ENCODE peak calls at places on chromosomes 6 and 20, in nine cellular contexts. G, Y, S, B, R, X, E, P and Q are unnamed samples.

GRCh38 chr6:52881662-52881995 is 27.9 kb downstream of the GSTA3 start:
- DNase-seq in S (no peak), X (no peak), E (no peak), B (no peak), G (no peak), Y (no peak), R (no peak), P (no peak), Q (no peak)

GRCh38 chr20:17014217-17014616 is 212.6 kb upstream of the PCSK2 start:
- DNase-seq in S (no peak), P (no peak), E (no peak), G (no peak), X (no peak), Y (no peak), B (no peak), R (no peak), Q (no peak)

GRCh38 chr6:81996414-81996813 is 243.9 kb upstream of the TENT5A start:
- DNase-seq in Y (no peak), E (peak), R (no peak), X (no peak), G (no peak), B (no peak), P (no peak), S (no peak), Q (no peak)

GRCh38 chr6:4008324-4009047 is 70.5 kb downstream of the FAM217A start:
- DNase-seq in P (no peak), R (no peak), Y (no peak), S (peak), E (peak), G (no peak), B (no peak), X (peak), Q (no peak)

GRCh38 chr6:8064638-8065518 is 689 bp upstream of the BLOC1S5 start:
- DNase-seq in B (no peak), G (no peak), X (no peak), S (no peak), R (no peak), E (no peak), Y (no peak), P (no peak), Q (no peak)

GRCh38 chr6:112232845-112233256 is 21.5 kb downstream of the LAMA4 start:
- DNase-seq in G (no peak), E (peak), Y (no peak), S (no peak), X (no peak), B (no peak), R (no peak), P (peak), Q (no peak)

GRCh38 chr6:63795006-63795405 is 159.4 kb downstream of the PHF3 start:
- DNase-seq in B (no peak), Y (no peak), S (no peak), G (no peak), P (no peak), R (no peak), X (no peak), E (peak), Q (no peak)

GRCh38 chr6:38512211-38512610 is 127.5 kb downstream of the BTBD9 start:
- DNase-seq in X (no peak), G (no peak), P (no peak), S (no peak), E (peak), R (no peak), Y (no peak), B (no peak), Q (no peak)

GRCh38 chr6:109925060-109925459 is 53.1 kb upstream of the GPR6 start:
- DNase-seq in S (no peak), P (no peak), R (no peak), B (no peak), X (no peak), G (no peak), Y (no peak), E (no peak), Q (no peak)

GRCh38 chr6:32837651-32838113 is 857 bp downstream of the TAP2 start:
- DNase-seq in P (no peak), G (no peak), E (no peak), B (peak), Y (no peak), X (no peak), R (no peak), S (no peak), Q (no peak)

GRCh38 chr20:56582557-56582956 is 46.5 kb upstream of the TFAP2C start:
- DNase-seq in P (no peak), G (no peak), B (no peak), X (no peak), S (no peak), R (no peak), E (no peak), Y (no peak), Q (no peak)

GRCh38 chr6:56193846-56194245 is 53.5 kb downstream of the COL21A1 start:
- DNase-seq in S (no peak), Y (no peak), B (no peak), P (no peak), R (no peak), E (peak), G (no peak), X (no peak), Q (peak)

GRCh38 chr6:170221753-170222400 is 69.0 kb downstream of the DLL1 start:
- DNase-seq in Y (no peak), X (no peak), S (no peak), R (no peak), P (no peak), E (no peak), G (no peak), B (no peak), Q (no peak)

GRCh38 chr6:116462516-116462915 is 1.3 kb downstream of the CALHM6 start:
- DNase-seq in P (no peak), B (no peak), G (no peak), Y (no peak), X (no peak), S (no peak), E (no peak), R (no peak), Q (no peak)

GRCh38 chr6:78868124-78868523 is 773 bp downstream of the IRAK1BP1 start:
- DNase-seq in E (peak), B (no peak), X (peak), P (no peak), Y (no peak), S (no peak), R (no peak), G (no peak), Q (no peak)

GRCh38 chr6:44217332-44218143 is 812 bp downstream of the MYMX start:
- DNase-seq in P (peak), Y (no peak), X (no peak), G (no peak), E (peak), S (no peak), R (peak), B (no peak), Q (no peak)

GRCh38 chr6:73704798-73705197 is 8.8 kb downstream of the CD109 start:
- DNase-seq in P (no peak), S (no peak), X (no peak), G (no peak), E (no peak), R (no peak), B (no peak), Y (no peak), Q (no peak)

GRCh38 chr6:31356216-31356945 is 598 bp downstream of the HLA-B start:
- DNase-seq in S (no peak), B (no peak), X (peak), Y (no peak), P (peak), G (no peak), E (peak), R (peak), Q (no peak)

GRCh38 chr6:7604506-7604905 is 14.5 kb downstream of the SNRNP48 start:
- DNase-seq in Y (no peak), X (no peak), R (no peak), E (no peak), S (no peak), G (no peak), P (no peak), B (no peak), Q (no peak)

GRCh38 chr6:15616266-15616665 is 46.6 kb downstream of the DTNBP1 start:
- DNase-seq in X (no peak), E (no peak), Y (no peak), P (no peak), B (no peak), S (no peak), G (no peak), R (no peak), Q (no peak)

GRCh38 chr6:70353343-70353913 is 50.5 kb upstream of the COL9A1 start:
- DNase-seq in X (no peak), G (no peak), Y (no peak), P (no peak), B (no peak), E (no peak), S (no peak), R (no peak), Q (no peak)

GRCh38 chr6:81938014-81938761 is 185.7 kb upstream of the TENT5A start:
- DNase-seq in X (no peak), R (no peak), G (no peak), E (peak), B (peak), S (no peak), Y (no peak), P (no peak), Q (no peak)

GRCh38 chr20:43710370-43711044 is 16.3 kb downstream of the GTSF1L start:
- DNase-seq in E (no peak), X (peak), P (no peak), S (no peak), R (no peak), G (no peak), Y (no peak), B (no peak), Q (no peak)

GRCh38 chr6:41963371-41963770 is 21.8 kb upstream of the CCND3 start:
- DNase-seq in E (no peak), B (no peak), G (no peak), R (no peak), X (no peak), S (no peak), Y (no peak), P (no peak), Q (no peak)

GRCh38 chr20:6855074-6855473 is 87.6 kb downstream of the BMP2 start:
- DNase-seq in Y (no peak), G (no peak), E (no peak), S (no peak), B (no peak), X (no peak), R (no peak), P (no peak), Q (no peak)

GRCh38 chr6:38696345-38696744 is 6.6 kb downstream of the GLO1 start:
- DNase-seq in X (no peak), B (no peak), E (no peak), G (no peak), Y (no peak), S (no peak), P (no peak), R (no peak), Q (no peak)

GRCh38 chr6:156950084-156950483 is 172.9 kb downstream of the ARID1B start:
- DNase-seq in X (no peak), S (no peak), R (no peak), P (no peak), B (no peak), Y (no peak), G (no peak), E (no peak), Q (no peak)

GRCh38 chr20:35603695-35604443 is 11.8 kb upstream of the SPAG4 start:
- DNase-seq in P (no peak), S (no peak), X (no peak), G (no peak), R (peak), Y (no peak), E (no peak), B (no peak), Q (peak)

GRCh38 chr6:129104131-129104530 is 221.2 kb downstream of the LAMA2 start:
- DNase-seq in X (no peak), G (no peak), Y (no peak), B (no peak), S (no peak), R (no peak), P (no peak), E (peak), Q (no peak)

GRCh38 chr6:106033806-106034205 is 52.3 kb upstream of the PRDM1 start:
- DNase-seq in R (no peak), S (no peak), P (no peak), X (no peak), E (no peak), B (no peak), G (no peak), Y (no peak), Q (no peak)

GRCh38 chr6:14641401-14641800 is 523.8 kb downstream of the CD83 start:
- DNase-seq in B (no peak), X (no peak), R (no peak), G (no peak), Y (no peak), E (no peak), P (peak), S (no peak), Q (no peak)

GRCh38 chr6:145814501-145815350 is at the start of gene FBXO30:
- DNase-seq in X (peak), Y (peak), S (no peak), P (peak), E (peak), R (peak), B (peak), G (peak), Q (peak)

GRCh38 chr20:50658804-50659380 is 32.5 kb downstream of the RIPOR3 start:
- DNase-seq in S (peak), X (no peak), P (no peak), B (peak), G (no peak), E (peak), R (no peak), Y (no peak), Q (no peak)

DNA sequence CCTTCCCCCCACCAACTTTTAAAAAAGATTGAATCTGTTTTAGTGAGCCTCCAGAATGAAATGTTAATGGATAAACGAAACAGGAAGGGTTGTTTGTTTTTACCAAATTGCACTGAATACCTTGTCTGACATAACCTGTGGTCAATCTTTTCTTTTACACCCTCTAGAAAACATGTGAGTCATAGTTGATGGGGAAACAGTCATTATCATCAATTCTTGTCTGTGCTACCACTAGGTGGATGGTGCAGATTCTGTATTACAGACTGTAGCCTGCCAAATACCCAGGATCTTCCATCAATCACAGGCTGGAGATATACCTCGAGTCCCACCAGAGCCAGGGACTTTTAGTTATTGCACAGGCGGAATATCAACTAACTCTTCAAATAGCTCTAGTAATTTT is 29.5 kb upstream of the PKIB start:
- DNase-seq in G (no peak), B (no peak), S (no peak), Y (no peak), X (no peak), R (no peak), P (no peak), E (no peak), Q (no peak)
- TF ChIP-seq CTCF in G (peak), B (peak), S (peak), Y (no peak), X (peak), R (no peak), P (no peak), E (no peak), Q (no peak)

DNA sequence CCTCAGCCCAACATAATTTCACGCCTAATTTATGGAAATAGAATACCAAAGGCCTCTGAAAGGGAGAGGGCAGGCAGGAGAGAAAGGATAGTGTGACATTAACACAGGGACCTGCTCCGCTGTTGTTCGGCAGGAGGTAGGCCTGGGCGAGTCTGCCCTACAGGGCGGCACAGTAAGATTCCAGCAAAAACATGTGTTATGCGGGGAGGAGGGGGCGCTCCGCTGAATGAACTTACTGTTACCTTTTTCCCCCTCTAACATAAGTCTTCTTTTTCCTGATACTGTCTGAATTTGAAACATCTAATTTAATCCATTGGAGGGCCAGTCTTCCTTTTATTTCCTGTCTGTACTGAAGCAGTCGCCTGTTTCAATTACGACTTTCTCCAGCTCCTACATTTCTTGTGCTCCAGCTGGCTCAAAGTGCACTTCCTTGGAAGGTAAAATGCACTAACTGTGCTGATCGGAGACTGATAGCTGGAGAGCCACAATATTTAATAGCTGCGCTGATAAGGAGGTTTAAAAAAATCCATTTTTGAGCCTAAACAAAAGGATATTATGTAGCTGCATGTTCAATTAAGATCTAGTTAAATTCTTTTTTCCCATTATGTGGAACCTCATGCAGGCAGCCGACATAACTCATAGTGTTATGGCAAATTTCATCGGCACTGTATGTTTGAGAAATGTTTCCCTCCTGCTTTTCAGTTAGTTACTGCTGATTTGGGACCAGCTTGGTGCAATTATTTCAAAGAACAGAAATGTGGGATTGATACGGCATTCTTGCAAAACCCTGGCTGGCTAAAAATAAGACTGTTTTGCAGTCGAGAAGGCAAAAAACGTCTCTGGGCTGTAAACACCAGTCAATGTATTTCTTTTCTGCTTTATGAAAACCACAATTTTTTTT is 193.0 kb downstream of the FOXC1 start:
- DNase-seq in G (no peak), S (peak), B (no peak), E (peak), Y (no peak), R (no peak), X (no peak), P (no peak), Q (no peak)
- TF ChIP-seq CTCF in G (no peak), S (no peak), B (no peak), E (no peak), Y (no peak), R (no peak), X (no peak), P (no peak), Q (peak)

GRCh38 chr6:36836091-36836770 is 3.0 kb downstream of the CPNE5 start:
- DNase-seq in E (no peak), R (no peak), G (no peak), B (no peak), X (no peak), Y (no peak), S (no peak), P (no peak), Q (no peak)
- TF ChIP-seq CTCF in E (no peak), R (no peak), G (no peak), B (no peak), X (peak), Y (no peak), S (no peak), P (peak), Q (no peak)

GRCh38 chr6:142943746-142944125 is 1.2 kb downstream of the HIVEP2 start:
- DNase-seq in E (peak), S (no peak), X (peak), Y (no peak), G (no peak), P (no peak), R (no peak), B (peak), Q (no peak)

GRCh38 chr6:142945446-142946180 is 637 bp upstream of the HIVEP2 start:
- DNase-seq in Y (no peak), G (peak), S (no peak), P (no peak), X (peak), B (peak), R (peak), E (no peak), Q (peak)

GRCh38 chr6:142944126-142945066 is 580 bp downstream of the HIVEP2 start:
- DNase-seq in Y (peak), P (peak), G (peak), E (peak), S (no peak), B (peak), R (peak), X (peak), Q (peak)

GRCh38 chr6:142946181-142946923 is 1.4 kb upstream of the HIVEP2 start:
- DNase-seq in P (peak), Y (peak), E (peak), R (peak), S (peak), B (peak), G (peak), X (peak), Q (peak)

DNA sequence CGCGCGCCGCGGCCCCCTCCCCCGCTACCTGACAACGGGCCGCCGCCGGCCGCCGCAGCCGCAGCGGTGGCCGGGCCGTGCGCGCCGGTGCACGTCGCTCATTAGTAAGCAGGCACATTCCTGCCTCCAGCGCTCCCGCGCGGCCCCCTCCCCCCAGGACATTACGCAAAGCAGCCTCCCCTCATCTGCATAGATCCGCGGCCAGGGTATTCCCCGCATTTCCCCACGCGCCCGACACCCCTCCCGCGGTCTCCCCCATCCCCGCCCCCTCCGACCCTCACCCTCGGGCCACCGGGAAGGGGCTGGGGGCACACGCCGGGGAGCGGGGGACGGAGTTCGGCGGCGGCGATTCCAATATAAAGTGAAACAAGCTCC is at the start of gene HIVEP2:
- DNase-seq in B (peak), S (no peak), R (peak), G (peak), Y (peak), E (peak), X (peak), P (peak), Q (peak)
- TF ChIP-seq CTCF in B (no peak), S (no peak), R (no peak), G (no peak), Y (no peak), E (peak), X (no peak), P (peak), Q (peak)

GRCh38 chr20:53672484-53673129 is 79.0 kb upstream of the ZNF217 start:
- DNase-seq in G (no peak), P (no peak), R (no peak), E (peak), B (no peak), S (no peak), Y (no peak), X (no peak), Q (no peak)
- TF ChIP-seq CTCF in G (no peak), P (no peak), R (no peak), E (no peak), B (no peak), S (no peak), Y (no peak), X (no peak), Q (no peak)

GRCh38 chr20:37695684-37696342 is 2.0 kb downstream of the CTNNBL1 start:
- DNase-seq in E (no peak), X (no peak), G (no peak), Y (no peak), R (no peak), S (no peak), P (no peak), B (no peak), Q (no peak)

GRCh38 chr20:37693203-37693602 is 627 bp upstream of the CTNNBL1 start:
- DNase-seq in Y (no peak), R (no peak), G (no peak), E (peak), S (no peak), B (no peak), P (no peak), X (no peak), Q (no peak)

GRCh38 chr20:37692447-37693166 is 1.2 kb upstream of the CTNNBL1 start:
- DNase-seq in E (no peak), S (no peak), R (no peak), Y (no peak), G (no peak), X (no peak), P (no peak), B (no peak), Q (no peak)

GRCh38 chr20:37690626-37691369 is 3.0 kb upstream of the CTNNBL1 start:
- DNase-seq in G (no peak), X (no peak), E (no peak), R (no peak), P (no peak), S (no peak), B (no peak), Y (no peak), Q (no peak)

GRCh38 chr20:37693629-37694626 is at the start of gene CTNNBL1:
- DNase-seq in E (peak), R (peak), S (peak), B (peak), X (peak), Y (peak), G (peak), P (peak), Q (peak)
- TF ChIP-seq CTCF in E (no peak), R (peak), S (no peak), B (no peak), X (no peak), Y (no peak), G (peak), P (peak), Q (no peak)